ENCODE peak calls at places on chromosomes 13 and 19, in six cellular contexts. W, T, Y, I, A and S are unnamed samples.
A peak's percentile ranks its signal among the peaks of the same experiment; 100 is the strongest.

GRCh38 chr13:100610399-100611347 is 22.1 kb upstream of the GGACT start:
- DNase-seq in W (no peak), T (no peak), Y (no peak), I (no peak), A (no peak), S (no peak)

GRCh38 chr19:55370305-55370988 is at the start of gene IL11:
- DNase-seq in W (no peak), T (peak; percentile 51), Y (peak; percentile 88), I (no peak), A (no peak), S (peak; percentile 43)

GRCh38 chr13:85737952-85738351 is 61.3 kb downstream of the SLITRK6 start:
- DNase-seq in W (no peak), T (no peak), Y (no peak), I (no peak), A (no peak), S (no peak)

GRCh38 chr13:111908981-111909380 is 158.0 kb upstream of the SOX1 start:
- DNase-seq in W (no peak), T (no peak), Y (no peak), I (no peak), A (no peak), S (no peak)

GRCh38 chr13:112132619-112133018 is 65.7 kb downstream of the SOX1 start:
- DNase-seq in W (no peak), T (no peak), Y (no peak), I (no peak), A (no peak), S (no peak)

GRCh38 chr19:12840091-12841079 is 2.1 kb downstream of the MAST1 start:
- DNase-seq in W (peak; percentile 73), T (peak; percentile 74), Y (peak; percentile 65), I (no peak), A (no peak), S (peak; percentile 50)

GRCh38 chr13:98333481-98333880 is 156.4 kb upstream of the RNF113B start:
- DNase-seq in W (no peak), T (no peak), Y (no peak), I (no peak), A (no peak), S (no peak)

GRCh38 chr19:38735257-38735686 is 9.0 kb downstream of the CAPN12 start:
- DNase-seq in W (peak; percentile 23), T (no peak), Y (no peak), I (no peak), A (no peak), S (no peak)

GRCh38 chr13:109214393-109214792 is 572.0 kb downstream of the IRS2 start:
- DNase-seq in W (no peak), T (peak; percentile 8), Y (no peak), I (no peak), A (no peak), S (no peak)

GRCh38 chr19:34355201-34355600 is 9.8 kb upstream of the GPI start:
- DNase-seq in W (no peak), T (no peak), Y (no peak), I (no peak), A (no peak), S (no peak)

GRCh38 chr19:3142292-3142670 is 6.4 kb downstream of the GNA15 start:
- DNase-seq in W (peak; percentile 75), T (peak; percentile 96), Y (peak; percentile 97), I (no peak), A (no peak), S (peak; percentile 92)

GRCh38 chr19:11781295-11782057 is 14.7 kb downstream of the ZNF441 start:
- DNase-seq in W (no peak), T (peak; percentile 17), Y (no peak), I (no peak), A (no peak), S (no peak)

GRCh38 chr19:33722456-33723239 is 74.0 kb upstream of the KCTD15 start:
- DNase-seq in W (no peak), T (no peak), Y (no peak), I (peak; percentile 40), A (no peak), S (no peak)

GRCh38 chr13:43305416-43305815 is 282.0 kb downstream of the DNAJC15 start:
- DNase-seq in W (no peak), T (peak; percentile 27), Y (peak; percentile 13), I (no peak), A (no peak), S (peak; percentile 35)

GRCh38 chr13:76888421-76888820 is 2.2 kb upstream of the KCTD12 start:
- DNase-seq in W (no peak), T (no peak), Y (no peak), I (no peak), A (no peak), S (no peak)

GRCh38 chr13:26457212-26457611 is 100.3 kb upstream of the WASF3 start:
- DNase-seq in W (no peak), T (no peak), Y (no peak), I (no peak), A (no peak), S (no peak)

GRCh38 chr13:74243637-74244526 is 109.7 kb upstream of the KLF12 start:
- DNase-seq in W (no peak), T (peak; percentile 92), Y (peak; percentile 57), I (no peak), A (no peak), S (peak; percentile 75)

GRCh38 chr19:41935781-41936415 is 7.6 kb upstream of the ERFL start:
- DNase-seq in W (no peak), T (no peak), Y (no peak), I (no peak), A (no peak), S (no peak)

GRCh38 chr13:50617134-50617721 is 226.3 kb downstream of the DLEU7 start:
- DNase-seq in W (no peak), T (peak; percentile 91), Y (peak; percentile 82), I (no peak), A (no peak), S (peak; percentile 95)

GRCh38 chr19:44644391-44645016 is 794 bp downstream of the PVR start:
- DNase-seq in W (peak; percentile 31), T (peak; percentile 34), Y (no peak), I (no peak), A (no peak), S (peak; percentile 44)

GRCh38 chr19:13089139-13089856 is 13.4 kb downstream of the LYL1 start:
- DNase-seq in W (no peak), T (no peak), Y (no peak), I (no peak), A (no peak), S (no peak)

GRCh38 chr13:58992478-58993042 is 1171.2 kb downstream of the DIAPH3 start:
- DNase-seq in W (no peak), T (no peak), Y (no peak), I (no peak), A (no peak), S (no peak)

GRCh38 chr19:29062486-29063435 is 150.2 kb downstream of the UQCRFS1 start:
- DNase-seq in W (no peak), T (no peak), Y (no peak), I (no peak), A (no peak), S (no peak)

GRCh38 chr13:79522583-79522982 is 41.6 kb downstream of the NDFIP2 start:
- DNase-seq in W (peak; percentile 24), T (peak; percentile 47), Y (peak; percentile 8), I (no peak), A (no peak), S (peak; percentile 41)

GRCh38 chr19:18762125-18763023 is 28.7 kb downstream of the COMP start:
- DNase-seq in W (no peak), T (peak; percentile 43), Y (no peak), I (no peak), A (no peak), S (peak; percentile 64)

GRCh38 chr13:39317284-39317683 is 279.0 kb downstream of the NHLRC3 start:
- DNase-seq in W (no peak), T (peak; percentile 86), Y (peak; percentile 50), I (no peak), A (no peak), S (peak; percentile 71)

GRCh38 chr19:48646192-48646911 is 365 bp upstream of the CA11 start:
- DNase-seq in W (peak; percentile 94), T (peak; percentile 70), Y (peak; percentile 88), I (peak; percentile 81), A (peak; percentile 82), S (peak; percentile 70)

GRCh38 chr13:26950546-26950945 is 190.0 kb upstream of the GPR12 start:
- DNase-seq in W (no peak), T (no peak), Y (no peak), I (no peak), A (no peak), S (no peak)

GRCh38 chr19:2089001-2089711 is 7.0 kb downstream of the MOB3A start:
- DNase-seq in W (peak; percentile 30), T (peak; percentile 45), Y (no peak), I (no peak), A (no peak), S (no peak)

GRCh38 chr19:43595605-43595998 is 332 bp downstream of the IRGQ start:
- DNase-seq in W (peak; percentile 28), T (no peak), Y (no peak), I (no peak), A (no peak), S (no peak)

GRCh38 chr13:67299731-67300130 is 69.6 kb upstream of the PCDH9 start:
- DNase-seq in W (no peak), T (peak; percentile 69), Y (no peak), I (no peak), A (no peak), S (peak; percentile 66)

GRCh38 chr19:3660493-3661219 is 34.1 kb upstream of the CACTIN start:
- DNase-seq in W (no peak), T (no peak), Y (no peak), I (no peak), A (no peak), S (no peak)

GRCh38 chr13:106038752-106039151 is 496.7 kb downstream of the EFNB2 start:
- DNase-seq in W (no peak), T (peak; percentile 95), Y (peak; percentile 81), I (no peak), A (no peak), S (peak; percentile 53)